ENCODE peak calls at places on chromosomes 3 and 15, in six cellular contexts. One of them, this sample, is unnamed.
A peak's percentile ranks its signal among the peaks of the same experiment; 100 is the strongest.

GRCh38 chr15:46946953-46947352 is 770.4 kb upstream of the SEMA6D start:
- DNase-seq in astrocyte of the cerebellum: no peak
- DNase-seq in breast epithelium: no peak
- DNase-seq in HFF-Myc: no peak
- DNase-seq in neural progenitor cell: no peak
- DNase-seq in right lobe of liver: no peak
- DNase-seq in this sample: no peak

GRCh38 chr15:63446260-63446659 is 58.1 kb upstream of the USP3 start:
- DNase-seq in astrocyte of the cerebellum: no peak
- DNase-seq in breast epithelium: no peak
- DNase-seq in HFF-Myc: no peak
- DNase-seq in neural progenitor cell: no peak
- DNase-seq in right lobe of liver: no peak
- DNase-seq in this sample: no peak

GRCh38 chr3:103059481-103059880 is 624.7 kb downstream of the ZPLD1 start:
- DNase-seq in astrocyte of the cerebellum: no peak
- DNase-seq in breast epithelium: no peak
- DNase-seq in HFF-Myc: no peak
- DNase-seq in neural progenitor cell: no peak
- DNase-seq in right lobe of liver: no peak
- DNase-seq in this sample: no peak

GRCh38 chr3:13022348-13023250 is 50.6 kb downstream of the IQSEC1 start:
- DNase-seq in astrocyte of the cerebellum: peak; percentile 62
- DNase-seq in breast epithelium: peak; percentile 57
- DNase-seq in HFF-Myc: peak; percentile 33
- DNase-seq in neural progenitor cell: peak; percentile 87
- DNase-seq in right lobe of liver: peak; percentile 62
- DNase-seq in this sample: peak; percentile 42

GRCh38 chr3:160319322-160319721 is 79.7 kb downstream of the IFT80 start:
- DNase-seq in astrocyte of the cerebellum: no peak
- DNase-seq in breast epithelium: no peak
- DNase-seq in HFF-Myc: no peak
- DNase-seq in neural progenitor cell: no peak
- DNase-seq in right lobe of liver: no peak
- DNase-seq in this sample: no peak

GRCh38 chr3:158660711-158661110 is 11.7 kb downstream of the LXN start:
- DNase-seq in astrocyte of the cerebellum: no peak
- DNase-seq in breast epithelium: no peak
- DNase-seq in HFF-Myc: no peak
- DNase-seq in neural progenitor cell: no peak
- DNase-seq in right lobe of liver: no peak
- DNase-seq in this sample: no peak

GRCh38 chr3:13509816-13510192 is 29.7 kb downstream of the HDAC11 start:
- DNase-seq in astrocyte of the cerebellum: no peak
- DNase-seq in breast epithelium: no peak
- DNase-seq in HFF-Myc: no peak
- DNase-seq in neural progenitor cell: no peak
- DNase-seq in right lobe of liver: peak; percentile 43
- DNase-seq in this sample: no peak

GRCh38 chr3:35758358-35758757 is 119.0 kb downstream of the ARPP21 start:
- DNase-seq in astrocyte of the cerebellum: no peak
- DNase-seq in breast epithelium: no peak
- DNase-seq in HFF-Myc: no peak
- DNase-seq in neural progenitor cell: peak; percentile 24
- DNase-seq in right lobe of liver: no peak
- DNase-seq in this sample: no peak

GRCh38 chr3:12957334-12957733 is 115.9 kb downstream of the IQSEC1 start:
- DNase-seq in astrocyte of the cerebellum: no peak
- DNase-seq in breast epithelium: no peak
- DNase-seq in HFF-Myc: no peak
- DNase-seq in neural progenitor cell: no peak
- DNase-seq in right lobe of liver: no peak
- DNase-seq in this sample: no peak

GRCh38 chr3:152402698-152403456 is 134.1 kb downstream of the MBNL1 start:
- DNase-seq in astrocyte of the cerebellum: no peak
- DNase-seq in breast epithelium: no peak
- DNase-seq in HFF-Myc: no peak
- DNase-seq in neural progenitor cell: no peak
- DNase-seq in right lobe of liver: no peak
- DNase-seq in this sample: no peak

GRCh38 chr3:148975696-148976095 is 15.6 kb upstream of the GYG1 start:
- DNase-seq in astrocyte of the cerebellum: no peak
- DNase-seq in breast epithelium: no peak
- DNase-seq in HFF-Myc: no peak
- DNase-seq in neural progenitor cell: no peak
- DNase-seq in right lobe of liver: no peak
- DNase-seq in this sample: no peak

GRCh38 chr3:37590328-37591079 is 271.2 kb upstream of the CTDSPL start:
- DNase-seq in astrocyte of the cerebellum: no peak
- DNase-seq in breast epithelium: no peak
- DNase-seq in HFF-Myc: no peak
- DNase-seq in neural progenitor cell: no peak
- DNase-seq in right lobe of liver: no peak
- DNase-seq in this sample: no peak

GRCh38 chr3:180332608-180333007 is 269.4 kb upstream of the TTC14 start:
- DNase-seq in astrocyte of the cerebellum: no peak
- DNase-seq in breast epithelium: no peak
- DNase-seq in HFF-Myc: no peak
- DNase-seq in neural progenitor cell: no peak
- DNase-seq in right lobe of liver: no peak
- DNase-seq in this sample: no peak

GRCh38 chr3:181694805-181695660 is 16.7 kb upstream of the SOX2 start:
- DNase-seq in astrocyte of the cerebellum: no peak
- DNase-seq in breast epithelium: no peak
- DNase-seq in HFF-Myc: no peak
- DNase-seq in neural progenitor cell: peak; percentile 83
- DNase-seq in right lobe of liver: no peak
- DNase-seq in this sample: no peak
- TF ChIP-seq CTCF in astrocyte of the cerebellum: peak; percentile 36
- TF ChIP-seq CTCF in breast epithelium: no peak
- TF ChIP-seq CTCF in HFF-Myc: peak; percentile 4
- TF ChIP-seq CTCF in neural progenitor cell: peak; percentile 62
- TF ChIP-seq CTCF in right lobe of liver: peak; percentile 7
- TF ChIP-seq CTCF in this sample: no peak

DNA sequence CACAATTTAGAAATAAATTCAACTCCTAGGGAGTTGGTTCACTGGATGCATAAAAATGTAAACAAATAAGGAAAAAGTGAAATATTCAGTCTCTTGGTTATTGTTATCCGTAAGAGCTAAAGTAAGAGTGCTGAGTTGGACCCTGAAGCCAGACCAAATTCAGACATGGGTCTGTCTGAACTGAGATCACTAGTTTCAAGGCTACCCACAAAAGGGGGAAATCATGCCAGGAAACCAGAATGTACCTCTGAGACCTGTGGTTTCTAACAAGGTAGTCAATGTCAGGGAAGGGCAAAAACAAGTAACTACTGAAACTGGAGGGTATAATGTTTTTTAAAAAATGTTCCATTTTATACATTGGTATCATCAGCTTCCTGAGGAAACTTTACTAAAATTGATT is 35.2 kb upstream of the GOLGA6L2 start:
- DNase-seq in astrocyte of the cerebellum: no peak
- DNase-seq in breast epithelium: no peak
- DNase-seq in HFF-Myc: no peak
- DNase-seq in neural progenitor cell: no peak
- DNase-seq in right lobe of liver: no peak
- DNase-seq in this sample: no peak
- H3K4me3 ChIP-seq in astrocyte of the cerebellum: no peak overlapping the region
- H3K4me3 ChIP-seq in breast epithelium: no peak overlapping the region
- H3K4me3 ChIP-seq in HFF-Myc: no peak overlapping the region
- H3K4me3 ChIP-seq in neural progenitor cell: no peak overlapping the region
- H3K4me3 ChIP-seq in right lobe of liver: no peak overlapping the region
- H3K4me3 ChIP-seq in this sample: no peak overlapping the region

GRCh38 chr15:84034831-84035753 is 200.5 kb upstream of the GOLGA6L4 start:
- DNase-seq in astrocyte of the cerebellum: no peak
- DNase-seq in breast epithelium: no peak
- DNase-seq in HFF-Myc: peak; percentile 15
- DNase-seq in neural progenitor cell: peak; percentile 42
- DNase-seq in right lobe of liver: no peak
- DNase-seq in this sample: peak; percentile 29
- TF ChIP-seq CTCF in astrocyte of the cerebellum: peak; percentile 47
- TF ChIP-seq CTCF in breast epithelium: no peak
- TF ChIP-seq CTCF in HFF-Myc: peak; percentile 44
- TF ChIP-seq CTCF in neural progenitor cell: peak; percentile 63
- TF ChIP-seq CTCF in right lobe of liver: peak; percentile 44
- TF ChIP-seq CTCF in this sample: peak; percentile 65

GRCh38 chr3:64218329-64218728 is 6.9 kb downstream of the PRICKLE2 start:
- DNase-seq in astrocyte of the cerebellum: no peak
- DNase-seq in breast epithelium: no peak
- DNase-seq in HFF-Myc: no peak
- DNase-seq in neural progenitor cell: no peak
- DNase-seq in right lobe of liver: no peak
- DNase-seq in this sample: no peak

GRCh38 chr3:64221564-64222257 is 3.6 kb downstream of the PRICKLE2 start:
- DNase-seq in astrocyte of the cerebellum: no peak
- DNase-seq in breast epithelium: no peak
- DNase-seq in HFF-Myc: no peak
- DNase-seq in neural progenitor cell: peak; percentile 57
- DNase-seq in right lobe of liver: no peak
- DNase-seq in this sample: no peak

GRCh38 chr3:64222501-64222900 is 2.8 kb downstream of the PRICKLE2 start:
- DNase-seq in astrocyte of the cerebellum: no peak
- DNase-seq in breast epithelium: no peak
- DNase-seq in HFF-Myc: no peak
- DNase-seq in neural progenitor cell: no peak
- DNase-seq in right lobe of liver: no peak
- DNase-seq in this sample: no peak

GRCh38 chr3:64218746-64219145 is 6.5 kb downstream of the PRICKLE2 start:
- DNase-seq in astrocyte of the cerebellum: no peak
- DNase-seq in breast epithelium: no peak
- DNase-seq in HFF-Myc: no peak
- DNase-seq in neural progenitor cell: no peak
- DNase-seq in right lobe of liver: no peak
- DNase-seq in this sample: no peak

DNA sequence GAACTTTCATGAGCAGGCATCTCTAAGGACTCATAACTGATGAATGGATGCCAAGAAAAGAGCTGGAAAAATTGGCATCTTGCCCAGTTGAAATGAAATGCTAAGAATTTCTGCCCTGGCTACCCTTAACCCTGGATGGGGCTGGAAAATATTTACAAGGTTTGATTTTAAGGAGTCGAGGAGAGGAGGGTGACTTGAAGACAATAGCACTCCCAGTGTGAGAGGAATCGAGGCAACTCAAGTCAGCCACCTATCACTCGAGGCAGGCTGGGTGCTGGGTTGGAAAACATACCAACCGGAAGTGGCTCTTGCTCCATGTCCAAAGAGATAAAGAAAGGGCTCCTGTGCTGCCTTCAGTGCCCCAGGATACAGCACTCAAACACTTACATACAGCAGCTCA is 5.1 kb downstream of the PRICKLE2 start:
- DNase-seq in astrocyte of the cerebellum: no peak
- DNase-seq in breast epithelium: no peak
- DNase-seq in HFF-Myc: no peak
- DNase-seq in neural progenitor cell: no peak
- DNase-seq in right lobe of liver: no peak
- DNase-seq in this sample: no peak
- H3K4me3 ChIP-seq in astrocyte of the cerebellum: no peak overlapping the region
- H3K4me3 ChIP-seq in breast epithelium: no peak overlapping the region
- H3K4me3 ChIP-seq in HFF-Myc: no peak overlapping the region
- H3K4me3 ChIP-seq in neural progenitor cell: no peak overlapping the region
- H3K4me3 ChIP-seq in right lobe of liver: no peak overlapping the region
- H3K4me3 ChIP-seq in this sample: no peak overlapping the region

DNA sequence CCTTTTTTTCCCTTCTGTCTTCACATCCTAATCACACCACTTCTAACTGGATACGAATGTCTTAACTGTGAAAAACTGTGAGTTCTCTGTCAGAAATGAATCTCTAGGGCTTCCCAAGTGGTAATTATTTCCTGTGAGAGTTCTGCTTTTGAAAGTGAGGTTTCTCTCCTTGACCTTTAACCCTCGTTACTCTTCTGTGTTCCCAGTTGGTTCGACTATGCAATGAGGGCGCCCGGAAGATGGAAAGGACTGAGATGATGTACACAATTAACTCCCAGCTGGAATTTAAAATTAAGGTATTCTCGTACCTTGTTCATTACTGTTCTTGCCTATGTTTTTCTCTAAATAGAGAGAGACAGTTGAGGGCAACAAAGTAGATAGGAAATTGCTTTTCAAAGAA is 96.5 kb downstream of the ARHGEF26 start:
- DNase-seq in astrocyte of the cerebellum: no peak
- DNase-seq in breast epithelium: no peak
- DNase-seq in HFF-Myc: no peak
- DNase-seq in neural progenitor cell: peak; percentile 19
- DNase-seq in right lobe of liver: no peak
- DNase-seq in this sample: no peak
- TF ChIP-seq CTCF in astrocyte of the cerebellum: no peak
- TF ChIP-seq CTCF in breast epithelium: no peak
- TF ChIP-seq CTCF in HFF-Myc: no peak
- TF ChIP-seq CTCF in neural progenitor cell: no peak
- TF ChIP-seq CTCF in right lobe of liver: no peak
- TF ChIP-seq CTCF in this sample: no peak

DNA sequence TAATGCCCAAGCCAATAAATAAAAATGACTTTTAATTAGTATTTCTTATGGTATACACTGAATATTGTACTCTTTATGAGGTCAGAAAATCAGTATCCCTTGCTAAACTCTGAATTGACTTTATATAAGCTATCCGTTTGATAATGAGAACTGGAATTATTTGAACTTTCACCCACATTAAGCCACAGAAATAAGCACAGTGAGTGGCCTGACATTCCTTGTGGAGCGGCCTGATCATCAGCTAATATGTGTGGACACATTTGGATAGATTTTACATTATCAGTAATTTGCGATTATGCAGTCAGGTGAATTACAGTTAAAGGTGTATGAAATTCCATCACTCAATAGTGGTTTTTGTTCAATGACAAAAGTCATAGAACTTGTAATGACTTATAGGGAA is 136.0 kb upstream of the CBLB start:
- DNase-seq in astrocyte of the cerebellum: no peak
- DNase-seq in breast epithelium: no peak
- DNase-seq in HFF-Myc: no peak
- DNase-seq in neural progenitor cell: no peak
- DNase-seq in right lobe of liver: no peak
- DNase-seq in this sample: no peak
- H3K4me3 ChIP-seq in astrocyte of the cerebellum: no peak overlapping the region
- H3K4me3 ChIP-seq in breast epithelium: no peak overlapping the region
- H3K4me3 ChIP-seq in HFF-Myc: no peak overlapping the region
- H3K4me3 ChIP-seq in neural progenitor cell: no peak overlapping the region
- H3K4me3 ChIP-seq in right lobe of liver: no peak overlapping the region
- H3K4me3 ChIP-seq in this sample: no peak overlapping the region

DNA sequence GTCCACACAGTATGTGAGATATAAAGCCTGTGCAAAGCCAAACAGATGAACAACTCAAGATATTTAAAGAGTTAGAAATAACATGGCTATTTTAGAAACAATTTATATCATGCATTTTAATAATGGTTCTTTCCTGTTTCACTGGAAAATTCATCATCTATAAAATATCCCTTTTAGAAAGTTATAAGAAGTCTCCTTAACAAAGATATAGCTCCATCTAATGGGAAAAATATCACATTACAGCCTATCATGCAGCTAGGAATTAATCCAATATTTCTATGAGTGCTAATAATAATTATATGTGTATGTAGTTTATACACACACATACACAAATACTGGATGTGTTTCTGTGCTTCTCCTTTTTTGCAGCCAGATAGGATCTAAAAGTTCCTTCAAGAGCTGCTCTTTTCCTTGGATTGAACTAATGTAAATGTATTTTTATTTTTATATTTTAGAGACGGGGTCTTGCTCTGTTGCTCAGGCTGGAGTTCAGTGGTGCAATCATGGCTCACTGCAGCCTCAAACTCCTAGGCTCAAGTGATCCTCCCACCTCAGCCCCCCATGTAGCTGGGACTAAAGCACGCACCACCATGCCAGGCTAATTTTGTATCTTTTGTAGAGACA is 21.6 kb downstream of the RPL22L1 start:
- DNase-seq in astrocyte of the cerebellum: no peak
- DNase-seq in breast epithelium: no peak
- DNase-seq in HFF-Myc: no peak
- DNase-seq in neural progenitor cell: no peak
- DNase-seq in right lobe of liver: no peak
- DNase-seq in this sample: no peak
- TF ChIP-seq CTCF in astrocyte of the cerebellum: peak; percentile 4
- TF ChIP-seq CTCF in breast epithelium: no peak
- TF ChIP-seq CTCF in HFF-Myc: peak; percentile 12
- TF ChIP-seq CTCF in neural progenitor cell: peak; percentile 38
- TF ChIP-seq CTCF in right lobe of liver: peak; percentile 51
- TF ChIP-seq CTCF in this sample: peak; percentile 33